ENCODE peak calls at places on chromosomes 6 and 20, in seven cellular contexts. T is activated CD4-positive, alpha-beta T cell treated with anti-CD3 and anti-CD28 coated beads, Interleukin-2, amount 50 U/mL, for 24 hours; O is stimulated activated naive B cell treated with anti-CD40 and anti-IgM and Interleukin-4, amounts not matched to agents 10 μg/mL and 1 μg/mL and 100 μg/mL, for 72 hours; D is T-helper 1 cell; Q is stimulated activated naive CD8-positive, alpha-beta T cell treated with anti-CD3 and anti-CD28 coated beads, Interleukin-15, Interleukin-2, amounts not matched to agents 100 U/mL and 50 U/mL, for 24 hours; F is IMR-90; G is activated CD4-positive, alpha-beta memory T cell treated with anti-CD3 and anti-CD28 coated beads for 36 hours. V is an unnamed sample.
A peak's percentile ranks its signal among the peaks of the same experiment; 100 is the strongest.

GRCh38 chr6:110878751-110879539 is 4.4 kb downstream of the AMD1 start:
- DNase-seq in T (no peak), O (no peak), D (no peak), Q (peak; percentile 35), F (peak; percentile 59), G (peak; percentile 46), V (no peak)

GRCh38 chr6:140040391-140040790 is 665.9 kb upstream of the CITED2 start:
- DNase-seq in T (no peak), O (no peak), D (no peak), Q (no peak), F (peak; percentile 71), G (no peak), V (no peak)

GRCh38 chr6:15623282-15624116 is 39.3 kb downstream of the DTNBP1 start:
- DNase-seq in T (no peak), O (no peak), D (no peak), Q (no peak), F (peak; percentile 43), G (no peak), V (no peak)

GRCh38 chr6:87807423-87807978 is 105.5 kb upstream of the AKIRIN2 start:
- DNase-seq in T (no peak), O (no peak), D (no peak), Q (no peak), F (no peak), G (no peak), V (no peak)

GRCh38 chr20:37375227-37375626 is 29.3 kb downstream of the SRC start:
- DNase-seq in T (no peak), O (no peak), D (no peak), Q (no peak), F (no peak), G (no peak), V (no peak)

GRCh38 chr20:49612127-49612738 is 44.3 kb upstream of the PTGIS start:
- DNase-seq in T (no peak), O (no peak), D (no peak), Q (no peak), F (no peak), G (no peak), V (peak; percentile 71)

GRCh38 chr6:2938004-2938631 is 33.2 kb downstream of the SERPINB6 start:
- DNase-seq in T (no peak), O (no peak), D (no peak), Q (no peak), F (no peak), G (peak; percentile 8), V (no peak)

GRCh38 chr6:169243661-169244060 is 10.0 kb downstream of the THBS2 start:
- DNase-seq in T (no peak), O (no peak), D (no peak), Q (no peak), F (no peak), G (no peak), V (no peak)

GRCh38 chr20:37318046-37318445 is 27.9 kb upstream of the SRC start:
- DNase-seq in T (no peak), O (no peak), D (no peak), Q (no peak), F (no peak), G (no peak), V (no peak)

V was measured in frontal cortex.